ENCODE peak calls at places on chromosome 14, in six cellular contexts. F, X, K, L, M and J are unnamed samples.
A peak's percentile ranks its signal among the peaks of the same experiment; 100 is the strongest.

GRCh38 chr14:79781882-79782281 is 429.4 kb downstream of the DIO2 start:
- DNase-seq in F (no peak), X (no peak), K (no peak), L (no peak), M (no peak), J (no peak)

GRCh38 chr14:22390195-22390594 is 198.8 kb downstream of the DAD1 start:
- DNase-seq in F (no peak), X (no peak), K (no peak), L (no peak), M (no peak), J (no peak)

GRCh38 chr14:42149609-42150261 is 543.1 kb downstream of the LRFN5 start:
- DNase-seq in F (no peak), X (no peak), K (no peak), L (no peak), M (no peak), J (no peak)

GRCh38 chr14:33375781-33376180 is 437.1 kb downstream of the NPAS3 start:
- DNase-seq in F (no peak), X (no peak), K (no peak), L (no peak), M (no peak), J (no peak)

GRCh38 chr14:67704484-67705089 is 2.9 kb downstream of the RDH12 start:
- DNase-seq in F (peak; percentile 72), X (peak; percentile 59), K (peak; percentile 45), L (peak; percentile 18), M (no peak), J (peak; percentile 48)

GRCh38 chr14:100584056-100585031 is 2.9 kb downstream of the BEGAIN start:
- DNase-seq in F (no peak), X (no peak), K (no peak), L (peak; percentile 46), M (no peak), J (no peak)

GRCh38 chr14:93857500-93857899 is 69.2 kb upstream of the PRIMA1 start:
- DNase-seq in F (peak; percentile 3), X (no peak), K (no peak), L (no peak), M (no peak), J (no peak)

GRCh38 chr14:100581228-100582145 is 5.7 kb downstream of the BEGAIN start:
- DNase-seq in F (no peak), X (peak; percentile 72), K (no peak), L (no peak), M (no peak), J (no peak)

GRCh38 chr14:68864301-68864810 is 71.5 kb upstream of the ZFP36L1 start:
- DNase-seq in F (no peak), X (no peak), K (no peak), L (no peak), M (no peak), J (no peak)

GRCh38 chr14:22656945-22657711 is 13.0 kb upstream of the OR6J1 start:
- DNase-seq in F (no peak), X (no peak), K (no peak), L (no peak), M (no peak), J (no peak)

GRCh38 chr14:98711453-98711852 is 560.5 kb downstream of the BCL11B start:
- DNase-seq in F (no peak), X (no peak), K (no peak), L (no peak), M (no peak), J (no peak)

GRCh38 chr14:72774894-72775620 is 118.8 kb downstream of the DPF3 start:
- DNase-seq in F (no peak), X (no peak), K (no peak), L (no peak), M (no peak), J (no peak)

GRCh38 chr14:72774141-72774540 is 119.8 kb downstream of the DPF3 start:
- DNase-seq in F (no peak), X (no peak), K (no peak), L (no peak), M (no peak), J (no peak)

GRCh38 chr14:72777636-72778035 is 116.3 kb downstream of the DPF3 start:
- DNase-seq in F (no peak), X (no peak), K (no peak), L (no peak), M (no peak), J (no peak)

GRCh38 chr14:72776701-72777255 is 117.1 kb downstream of the DPF3 start:
- DNase-seq in F (no peak), X (no peak), K (no peak), L (no peak), M (no peak), J (no peak)

DNA sequence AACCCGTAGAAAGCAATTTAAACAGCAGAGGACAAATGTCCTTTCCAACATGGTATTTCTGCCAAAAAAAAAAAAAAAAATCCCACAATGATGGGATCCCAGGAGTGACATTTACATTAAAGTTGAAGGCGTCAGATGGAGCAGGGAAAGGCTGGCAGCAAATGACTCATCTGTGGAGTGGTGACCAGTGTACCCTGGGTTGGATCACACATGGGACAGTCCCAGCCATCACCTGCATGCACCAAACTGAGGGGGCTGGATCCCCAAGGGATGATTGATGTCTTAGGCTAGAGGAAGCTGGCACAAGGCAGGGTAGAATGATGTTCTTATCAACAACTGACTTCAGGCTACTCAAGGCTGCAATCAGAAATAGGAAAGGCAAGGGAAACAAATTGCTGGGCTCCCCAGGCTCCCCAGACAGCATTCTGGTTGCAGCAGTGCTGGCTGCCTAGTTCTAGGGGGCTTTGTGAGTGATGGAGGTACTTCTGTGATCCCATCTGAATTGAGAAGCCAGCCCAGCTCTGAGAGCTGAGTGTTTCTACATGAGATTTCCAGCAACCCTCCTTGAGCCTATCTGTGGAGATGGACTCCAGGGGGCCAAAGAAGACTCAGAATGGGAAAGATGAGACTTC is 117.9 kb downstream of the DPF3 start:
- DNase-seq in F (no peak), X (no peak), K (no peak), L (no peak), M (peak; percentile 37), J (no peak)
- H3K36me3 ChIP-seq in F (no peaks in the 10 kb centered on the region), X (no peaks in the 10 kb centered on the region), K (no peaks in the 10 kb centered on the region), L (no peaks in the 10 kb centered on the region), M (no peaks in the 10 kb centered on the region), J (no peaks in the 10 kb centered on the region)

DNA sequence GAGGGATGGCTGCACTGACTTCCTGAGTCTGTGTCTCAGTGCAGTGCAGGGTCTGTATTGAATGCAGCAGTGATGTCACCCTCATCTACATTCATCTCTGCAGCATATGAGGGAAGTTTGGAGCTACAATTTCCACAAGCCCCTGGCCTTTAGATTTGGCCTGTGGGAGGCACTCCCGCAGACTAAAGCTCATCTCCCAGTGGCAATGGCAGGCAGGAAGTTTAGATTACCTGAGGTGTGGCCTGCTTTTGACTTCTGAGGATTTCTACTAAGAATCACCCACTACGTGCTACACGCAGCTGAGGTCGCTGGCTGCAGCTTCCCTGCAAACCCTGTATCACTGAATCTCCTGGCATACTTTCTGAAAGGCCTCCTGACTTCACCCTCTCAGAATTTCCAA is 202.1 kb upstream of the PRKD1 start:
- DNase-seq in F (no peak), X (no peak), K (no peak), L (no peak), M (peak; percentile 43), J (no peak)
- TF ChIP-seq YY1 in F (no peak), X (no peak), K (no peak), L (no peak), M (no peak), J (no peak)

GRCh38 chr14:24232121-24232644 is at the start of gene NEDD8:
- DNase-seq in F (peak; percentile 81), X (peak; percentile 88), K (peak; percentile 69), L (peak; percentile 79), M (peak; percentile 91), J (peak; percentile 70)

GRCh38 chr14:24233538-24233866 is 773 bp downstream of the GMPR2 start:
- DNase-seq in F (no peak), X (no peak), K (no peak), L (no peak), M (no peak), J (no peak)

GRCh38 chr14:24232645-24233537 is at the start of gene GMPR2:
- DNase-seq in F (no peak), X (peak; percentile 67), K (no peak), L (peak; percentile 41), M (no peak), J (no peak)

GRCh38 chr14:24235804-24236688 is 3.3 kb downstream of the GMPR2 start:
- DNase-seq in F (no peak), X (no peak), K (no peak), L (no peak), M (no peak), J (no peak)

GRCh38 chr14:24234095-24235020 is 1.6 kb downstream of the GMPR2 start:
- DNase-seq in F (no peak), X (no peak), K (no peak), L (no peak), M (no peak), J (no peak)
- H3K36me3 ChIP-seq in F (peaks cover 33% of the 10 kb centered on the region), X (peaks cover 36% of the 10 kb centered on the region), K (peaks cover 36% of the 10 kb centered on the region), L (peaks cover 51% of the 10 kb centered on the region), M (peaks cover 8% of the 10 kb centered on the region), J (peaks cover 59% of the 10 kb centered on the region)

GRCh38 chr14:103134919-103135318 is 11.7 kb downstream of the TNFAIP2 start:
- DNase-seq in F (no peak), X (no peak), K (no peak), L (no peak), M (no peak), J (no peak)
- TF ChIP-seq YY1 in F (no peak), X (no peak), K (no peak), L (no peak), M (no peak), J (no peak)

GRCh38 chr14:50423529-50423928 is 26.8 kb upstream of the CDKL1 start:
- DNase-seq in F (no peak), X (no peak), K (no peak), L (no peak), M (no peak), J (no peak)

GRCh38 chr14:50421499-50421898 is 24.8 kb upstream of the CDKL1 start:
- DNase-seq in F (no peak), X (no peak), K (no peak), L (no peak), M (no peak), J (no peak)

DNA sequence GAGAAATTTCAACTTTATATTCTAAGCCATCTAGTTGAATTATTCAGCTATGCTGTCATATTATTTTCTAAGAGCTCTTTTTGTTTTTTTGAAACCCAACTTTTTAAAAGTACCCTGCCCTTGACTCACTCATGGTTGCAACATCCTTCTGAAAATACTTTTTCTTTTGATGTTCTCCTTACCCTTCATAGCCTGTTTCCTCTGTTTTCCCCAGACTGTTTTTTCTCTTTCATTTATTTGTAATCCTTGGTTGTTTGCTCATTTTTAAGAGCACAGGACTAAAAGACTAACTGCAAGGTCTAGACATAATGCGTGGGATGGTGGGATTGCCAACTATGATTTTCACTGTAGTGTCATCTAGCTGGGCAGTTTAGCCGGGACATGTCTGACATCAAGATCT is 21.2 kb upstream of the CDKL1 start:
- DNase-seq in F (no peak), X (no peak), K (no peak), L (no peak), M (no peak), J (no peak)
- H3K36me3 ChIP-seq in F (no peaks in the 10 kb centered on the region), X (peaks cover 66% of the 10 kb centered on the region), K (no peaks in the 10 kb centered on the region), L (peaks cover 20% of the 10 kb centered on the region), M (no peaks in the 10 kb centered on the region), J (peaks cover 25% of the 10 kb centered on the region)